ENCODE peak calls at places on chromosome X, in seven cellular contexts. One of them, this sample, is unnamed.
A peak's percentile ranks its signal among the peaks of the same experiment; 100 is the strongest.

GRCh38 chrX:136325377-136325776 is 24.6 kb downstream of the ADGRG4 start:
- DNase-seq in SK-N-SH: no peak
- DNase-seq in H1: no peak
- DNase-seq in HepG2: no peak
- DNase-seq in HCT116: no peak
- DNase-seq in K562: no peak
- DNase-seq in GM12878: no peak
- DNase-seq in this sample: no peak

GRCh38 chrX:136457303-136457917 is 30.3 kb upstream of the BRS3 start:
- DNase-seq in HCT116: no peak
- DNase-seq in GM12878: no peak
- DNase-seq in H1: no peak
- DNase-seq in SK-N-SH: no peak
- DNase-seq in HepG2: no peak
- DNase-seq in K562: no peak
- DNase-seq in this sample: no peak

GRCh38 chrX:150362599-150363481 is at the start of gene MAMLD1:
- DNase-seq in SK-N-SH: peak; percentile 53
- DNase-seq in HCT116: peak; percentile 51
- DNase-seq in H1: no peak
- DNase-seq in K562: peak; percentile 20
- DNase-seq in HepG2: no peak
- DNase-seq in GM12878: no peak
- DNase-seq in this sample: peak; percentile 13

GRCh38 chrX:145820825-145821224 is 3.2 kb downstream of the SLITRK2 start:
- DNase-seq in HCT116: no peak
- DNase-seq in GM12878: no peak
- DNase-seq in H1: no peak
- DNase-seq in K562: no peak
- DNase-seq in SK-N-SH: no peak
- DNase-seq in HepG2: no peak
- DNase-seq in this sample: no peak

GRCh38 chrX:12702509-12703091 is 88.6 kb upstream of the PRPS2 start:
- DNase-seq in HCT116: peak; percentile 3
- DNase-seq in H1: no peak
- DNase-seq in GM12878: no peak
- DNase-seq in K562: peak; percentile 8
- DNase-seq in SK-N-SH: peak; percentile 14
- DNase-seq in HepG2: peak; percentile 1
- DNase-seq in this sample: no peak

GRCh38 chrX:97039363-97040029 is 155.8 kb downstream of the RPA4 start:
- DNase-seq in HCT116: no peak
- DNase-seq in SK-N-SH: no peak
- DNase-seq in HepG2: no peak
- DNase-seq in GM12878: peak; percentile 61
- DNase-seq in H1: no peak
- DNase-seq in K562: no peak
- DNase-seq in this sample: no peak

GRCh38 chrX:9374537-9374936 is 90.3 kb upstream of the TBL1X start:
- DNase-seq in H1: no peak
- DNase-seq in SK-N-SH: no peak
- DNase-seq in HepG2: no peak
- DNase-seq in HCT116: no peak
- DNase-seq in GM12878: no peak
- DNase-seq in K562: no peak
- DNase-seq in this sample: no peak

GRCh38 chrX:123731258-123731986 is 1.4 kb downstream of the THOC2 start:
- DNase-seq in GM12878: no peak
- DNase-seq in SK-N-SH: peak; percentile 34
- DNase-seq in HepG2: no peak
- DNase-seq in H1: no peak
- DNase-seq in K562: peak; percentile 55
- DNase-seq in HCT116: no peak
- DNase-seq in this sample: peak; percentile 8

GRCh38 chrX:24494544-24495113 is 29.5 kb downstream of the PDK3 start:
- DNase-seq in GM12878: no peak
- DNase-seq in K562: no peak
- DNase-seq in HepG2: peak; percentile 75
- DNase-seq in H1: no peak
- DNase-seq in HCT116: no peak
- DNase-seq in SK-N-SH: no peak
- DNase-seq in this sample: peak; percentile 92

GRCh38 chrX:41526925-41527324 is 79.8 kb downstream of the NYX start:
- DNase-seq in SK-N-SH: no peak
- DNase-seq in HCT116: no peak
- DNase-seq in GM12878: no peak
- DNase-seq in HepG2: no peak
- DNase-seq in K562: no peak
- DNase-seq in H1: no peak
- DNase-seq in this sample: no peak

DNA sequence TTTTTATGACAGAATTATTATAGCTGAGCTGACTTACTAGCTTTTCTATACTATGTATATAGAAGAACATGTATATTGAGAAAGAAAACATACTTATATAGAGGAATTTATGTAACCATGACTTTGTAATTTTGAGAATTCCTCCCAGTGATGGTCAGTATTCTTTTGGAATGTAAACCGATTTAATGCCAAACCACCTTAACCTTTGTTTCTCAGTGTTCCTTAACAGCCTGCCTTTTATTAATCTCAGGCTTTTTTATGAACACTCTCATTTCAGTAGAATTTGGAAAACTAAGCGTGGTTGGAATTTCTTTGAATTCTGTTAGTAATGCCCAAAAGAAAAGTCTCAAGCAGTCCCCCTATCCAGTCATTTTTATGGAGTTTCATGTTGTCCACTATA is 47.0 kb downstream of the MOSPD2 start:
- DNase-seq in HepG2: no peak
- DNase-seq in HCT116: no peak
- DNase-seq in SK-N-SH: no peak
- DNase-seq in GM12878: no peak
- DNase-seq in K562: no peak
- DNase-seq in H1: no peak
- DNase-seq in this sample: no peak
- TF ChIP-seq JUND in HepG2: no peak
- TF ChIP-seq JUND in HCT116: no peak
- TF ChIP-seq JUND in SK-N-SH: no peak
- TF ChIP-seq JUND in GM12878: no peak
- TF ChIP-seq JUND in K562: no peak
- TF ChIP-seq JUND in H1: no peak
- TF ChIP-seq JUND in this sample: no peak

GRCh38 chrX:119235872-119236598 is at the start of gene PGRMC1:
- DNase-seq in K562: peak; percentile 93
- DNase-seq in SK-N-SH: peak; percentile 92
- DNase-seq in GM12878: peak; percentile 15
- DNase-seq in HepG2: peak; percentile 55
- DNase-seq in H1: peak; percentile 63
- DNase-seq in HCT116: peak; percentile 39
- DNase-seq in this sample: peak; percentile 74

GRCh38 chrX:119237526-119238035 is 1.5 kb downstream of the PGRMC1 start:
- DNase-seq in H1: no peak
- DNase-seq in GM12878: no peak
- DNase-seq in HepG2: no peak
- DNase-seq in HCT116: no peak
- DNase-seq in SK-N-SH: no peak
- DNase-seq in K562: no peak
- DNase-seq in this sample: no peak

GRCh38 chrX:119238557-119238956 is 2.5 kb downstream of the PGRMC1 start:
- DNase-seq in SK-N-SH: no peak
- DNase-seq in K562: no peak
- DNase-seq in GM12878: no peak
- DNase-seq in H1: no peak
- DNase-seq in HepG2: no peak
- DNase-seq in HCT116: no peak
- DNase-seq in this sample: no peak

GRCh38 chrX:119234931-119235555 is 1.0 kb upstream of the PGRMC1 start:
- DNase-seq in K562: no peak
- DNase-seq in HCT116: no peak
- DNase-seq in GM12878: no peak
- DNase-seq in SK-N-SH: no peak
- DNase-seq in H1: no peak
- DNase-seq in HepG2: no peak
- DNase-seq in this sample: no peak

DNA sequence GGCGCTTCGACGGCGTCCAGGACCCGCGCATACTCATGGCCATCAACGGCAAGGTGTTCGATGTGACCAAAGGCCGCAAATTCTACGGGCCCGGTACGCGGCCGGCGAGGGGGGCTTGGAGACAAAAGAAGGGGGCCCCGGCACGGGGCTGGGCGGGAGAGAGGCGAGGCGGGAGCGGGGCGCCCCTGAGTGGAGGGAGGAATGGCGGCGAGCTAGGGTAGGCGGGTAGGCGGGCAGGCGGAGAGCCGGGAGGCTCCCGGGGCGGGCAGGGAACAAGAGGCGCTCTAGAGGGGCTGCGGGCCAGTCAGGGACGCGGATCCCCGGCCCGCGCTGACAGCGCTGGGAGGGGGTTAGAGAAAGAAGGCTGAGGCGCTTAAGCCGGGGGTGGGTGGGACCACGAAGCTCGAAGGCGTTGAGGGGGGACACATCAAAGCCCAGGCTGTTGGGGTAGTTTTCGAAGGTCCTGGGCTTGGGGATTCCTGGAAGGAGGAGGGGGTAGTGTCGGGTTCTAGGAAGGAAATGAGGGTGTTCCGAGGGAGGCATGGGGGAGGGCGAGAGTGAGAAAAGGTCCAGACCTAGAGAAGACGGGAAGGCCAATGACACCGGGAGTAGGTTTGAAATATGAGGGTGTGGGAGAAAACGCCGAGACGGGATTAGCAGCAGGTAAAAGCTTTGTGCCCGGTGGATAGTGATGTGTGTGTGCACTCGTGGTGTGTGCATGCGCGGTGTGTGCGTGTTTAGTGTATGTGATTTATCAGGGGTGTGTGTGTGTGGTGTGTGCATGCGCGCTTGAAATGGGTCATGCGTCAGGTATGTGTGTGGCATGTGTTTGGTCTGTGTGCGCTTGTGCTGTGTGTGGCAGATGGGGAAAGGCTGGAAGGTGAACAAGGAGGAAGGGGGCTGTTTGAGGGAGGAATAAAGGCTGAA is 777 bp downstream of the PGRMC1 start:
- DNase-seq in SK-N-SH: peak; percentile 59
- DNase-seq in H1: no peak
- DNase-seq in K562: peak; percentile 24
- DNase-seq in HepG2: no peak
- DNase-seq in GM12878: no peak
- DNase-seq in HCT116: no peak
- DNase-seq in this sample: peak; percentile 29
- TF ChIP-seq JUND in SK-N-SH: no peak
- TF ChIP-seq JUND in H1: no peak
- TF ChIP-seq JUND in K562: no peak
- TF ChIP-seq JUND in HepG2: no peak
- TF ChIP-seq JUND in GM12878: no peak
- TF ChIP-seq JUND in HCT116: no peak
- TF ChIP-seq JUND in this sample: no peak

GRCh38 chrX:10902001-10902400 is 209.1 kb upstream of the HCCS start:
- DNase-seq in HCT116: no peak
- DNase-seq in GM12878: no peak
- DNase-seq in HepG2: peak; percentile 55
- DNase-seq in SK-N-SH: no peak
- DNase-seq in H1: no peak
- DNase-seq in K562: no peak
- DNase-seq in this sample: no peak
- TF ChIP-seq JUND in HCT116: no peak
- TF ChIP-seq JUND in GM12878: no peak
- TF ChIP-seq JUND in HepG2: no peak
- TF ChIP-seq JUND in SK-N-SH: no peak
- TF ChIP-seq JUND in H1: no peak
- TF ChIP-seq JUND in K562: no peak
- TF ChIP-seq JUND in this sample: no peak

GRCh38 chrX:37904833-37905232 is 57.5 kb upstream of the DYNLT3 start:
- DNase-seq in HepG2: no peak
- DNase-seq in HCT116: no peak
- DNase-seq in K562: no peak
- DNase-seq in H1: no peak
- DNase-seq in SK-N-SH: no peak
- DNase-seq in GM12878: no peak
- DNase-seq in this sample: no peak
- TF ChIP-seq JUND in HepG2: no peak
- TF ChIP-seq JUND in HCT116: no peak
- TF ChIP-seq JUND in K562: no peak
- TF ChIP-seq JUND in H1: no peak
- TF ChIP-seq JUND in SK-N-SH: no peak
- TF ChIP-seq JUND in GM12878: no peak
- TF ChIP-seq JUND in this sample: no peak

GRCh38 chrX:153924149-153924861 is 1.8 kb downstream of the ARHGAP4 start:
- DNase-seq in HepG2: peak; percentile 58
- DNase-seq in HCT116: no peak
- DNase-seq in K562: peak; percentile 41
- DNase-seq in H1: no peak
- DNase-seq in SK-N-SH: no peak
- DNase-seq in GM12878: no peak
- DNase-seq in this sample: peak; percentile 60
- TF ChIP-seq JUND in HepG2: no peak
- TF ChIP-seq JUND in HCT116: no peak
- TF ChIP-seq JUND in K562: no peak
- TF ChIP-seq JUND in H1: no peak
- TF ChIP-seq JUND in SK-N-SH: no peak
- TF ChIP-seq JUND in GM12878: no peak
- TF ChIP-seq JUND in this sample: no peak

DNA sequence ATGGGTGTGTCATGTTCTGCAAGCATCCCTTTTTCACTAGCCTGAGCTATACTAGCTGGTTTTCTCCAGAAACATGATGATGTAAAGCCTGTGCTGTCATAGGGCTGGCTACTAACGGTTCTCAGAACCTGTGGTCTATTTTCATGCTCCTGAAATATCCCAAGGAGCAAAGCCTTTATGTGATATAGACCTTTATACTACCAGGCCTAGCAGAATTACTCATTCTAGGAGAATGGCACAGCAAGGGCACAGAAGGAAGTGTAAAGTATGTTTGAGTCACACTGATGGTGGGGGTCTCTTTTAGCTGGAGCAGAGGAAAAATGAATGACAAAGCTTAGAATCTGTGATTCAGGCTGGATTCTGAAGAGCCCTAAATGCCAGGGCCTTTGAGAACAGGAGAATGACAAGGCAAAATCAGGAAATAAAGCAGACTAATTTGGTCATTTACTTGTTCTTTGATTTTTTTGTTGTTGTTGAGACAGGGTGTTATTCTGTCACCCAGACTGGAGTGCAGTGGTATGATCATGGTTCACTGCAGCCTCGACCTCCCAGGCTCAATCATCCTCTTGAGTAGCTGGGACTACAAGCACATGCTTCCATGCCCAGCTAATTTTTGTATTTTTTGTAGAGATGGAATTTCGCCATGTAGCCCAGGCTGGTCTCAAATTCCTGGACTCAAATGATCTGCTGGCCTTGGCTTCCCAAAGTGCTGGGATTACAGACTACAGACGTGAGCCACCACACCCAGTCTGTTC is 11.8 kb downstream of the TCEAL1 start:
- DNase-seq in SK-N-SH: no peak
- DNase-seq in HCT116: no peak
- DNase-seq in HepG2: no peak
- DNase-seq in H1: no peak
- DNase-seq in GM12878: no peak
- DNase-seq in K562: no peak
- DNase-seq in this sample: no peak
- TF ChIP-seq JUND in SK-N-SH: peak; percentile 18
- TF ChIP-seq JUND in HCT116: no peak
- TF ChIP-seq JUND in HepG2: no peak
- TF ChIP-seq JUND in H1: no peak
- TF ChIP-seq JUND in GM12878: no peak
- TF ChIP-seq JUND in K562: no peak
- TF ChIP-seq JUND in this sample: no peak

This sample was measured in T47D.